ENCODE peak calls at places on chromosomes 3 and 15, in seven cellular contexts. N is breast epithelium, Y is A549, G is uterus, X is HCT116, E is prostate gland, L is heart left ventricle. T is an unnamed sample.
A peak's percentile ranks its signal among the peaks of the same experiment; 100 is the strongest.

GRCh38 chr3:73832426-73832825 is 207.7 kb upstream of the PDZRN3 start:
- DNase-seq in N (no peak), Y (no peak), G (peak; percentile 45), X (no peak), E (no peak), L (no peak), T (no peak)

GRCh38 chr3:167375478-167375877 is 4.6 kb downstream of the ZBBX start:
- DNase-seq in N (no peak), Y (no peak), G (no peak), X (no peak), E (no peak), L (no peak), T (no peak)

GRCh38 chr3:174710622-174711021 is 148.5 kb upstream of the NAALADL2 start:
- DNase-seq in N (no peak), Y (no peak), G (no peak), X (no peak), E (no peak), L (no peak), T (no peak)

GRCh38 chr3:143910756-143911155 is 60.9 kb upstream of the DIPK2A start:
- DNase-seq in N (no peak), Y (no peak), G (no peak), X (no peak), E (no peak), L (no peak), T (no peak)

GRCh38 chr3:65356331-65357286 is 668.8 kb upstream of the ADAMTS9 start:
- DNase-seq in N (no peak), Y (no peak), G (no peak), X (no peak), E (no peak), L (no peak), T (no peak)

GRCh38 chr3:25664066-25664809 is 469 bp downstream of the TOP2B start:
- DNase-seq in N (peak; percentile 74), Y (peak; percentile 42), G (peak; percentile 73), X (peak; percentile 3), E (peak; percentile 67), L (peak; percentile 86), T (peak; percentile 53)

GRCh38 chr15:60062826-60063225 is 58.7 kb downstream of the FOXB1 start:
- DNase-seq in N (no peak), Y (no peak), G (no peak), X (no peak), E (no peak), L (no peak), T (no peak)

GRCh38 chr15:51366911-51367310 is 25.5 kb downstream of the GLDN start:
- DNase-seq in N (no peak), Y (peak; percentile 82), G (peak; percentile 41), X (no peak), E (peak; percentile 28), L (no peak), T (peak; percentile 67)

GRCh38 chr15:73538123-73538522 is 95.1 kb downstream of the NPTN start:
- DNase-seq in N (no peak), Y (no peak), G (no peak), X (no peak), E (no peak), L (no peak), T (no peak)

GRCh38 chr3:125440559-125440955 is 65.4 kb upstream of the ZNF148 start:
- DNase-seq in N (no peak), Y (peak; percentile 6), G (no peak), X (no peak), E (peak; percentile 16), L (no peak), T (no peak)

GRCh38 chr3:125440970-125441369 is 65.8 kb upstream of the ZNF148 start:
- DNase-seq in N (no peak), Y (no peak), G (no peak), X (no peak), E (no peak), L (no peak), T (no peak)

GRCh38 chr3:125443923-125444322 is 68.8 kb upstream of the ZNF148 start:
- DNase-seq in N (no peak), Y (no peak), G (no peak), X (no peak), E (no peak), L (no peak), T (no peak)
- H3K4me3 ChIP-seq in N (no peak overlapping the region), Y (no peak overlapping the region), G (no peak overlapping the region), X (no peak overlapping the region), E (no peak overlapping the region), L (no peak overlapping the region), T (no peak overlapping the region)

GRCh38 chr3:126911162-126912026 is 71.5 kb upstream of the PLXNA1 start:
- DNase-seq in N (no peak), Y (peak; percentile 79), G (no peak), X (peak; percentile 76), E (peak; percentile 64), L (no peak), T (no peak)
- TF ChIP-seq POLR2A in N (no peak), Y (no peak), G (no peak), X (no peak), E (no peak), L (no peak), T (no peak)

DNA sequence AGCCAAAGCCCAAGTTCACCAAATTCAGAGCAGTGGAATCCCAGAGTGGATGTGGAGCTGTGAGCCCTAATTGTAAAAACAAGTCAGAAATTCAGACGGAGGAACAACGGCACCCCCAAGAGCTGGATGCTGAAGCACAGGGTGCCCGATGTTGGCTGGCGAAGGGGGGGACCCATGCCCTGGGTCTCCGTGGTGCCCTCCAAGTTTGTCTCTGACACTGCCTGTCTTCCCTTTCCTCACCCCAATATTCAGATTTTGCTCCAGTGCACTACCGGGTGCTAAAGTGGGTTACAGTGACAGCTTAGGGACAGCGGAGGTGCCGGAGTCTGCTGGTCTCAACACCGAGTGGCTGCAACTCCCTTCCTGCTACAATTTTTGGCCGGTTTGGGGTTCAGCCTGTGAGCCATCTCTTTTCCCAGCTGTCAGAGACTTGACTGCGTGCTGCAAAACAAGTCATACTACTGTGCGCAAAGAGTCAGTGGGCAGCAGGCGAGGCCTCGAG is 6.6 kb downstream of the GRIP2 start:
- DNase-seq in N (no peak), Y (no peak), G (no peak), X (no peak), E (no peak), L (peak; percentile 49), T (no peak)
- H3K4me3 ChIP-seq in N (no peak overlapping the region), Y (no peak overlapping the region), G (no peak overlapping the region), X (no peak overlapping the region), E (no peak overlapping the region), L (no peak overlapping the region), T (no peak overlapping the region)

DNA sequence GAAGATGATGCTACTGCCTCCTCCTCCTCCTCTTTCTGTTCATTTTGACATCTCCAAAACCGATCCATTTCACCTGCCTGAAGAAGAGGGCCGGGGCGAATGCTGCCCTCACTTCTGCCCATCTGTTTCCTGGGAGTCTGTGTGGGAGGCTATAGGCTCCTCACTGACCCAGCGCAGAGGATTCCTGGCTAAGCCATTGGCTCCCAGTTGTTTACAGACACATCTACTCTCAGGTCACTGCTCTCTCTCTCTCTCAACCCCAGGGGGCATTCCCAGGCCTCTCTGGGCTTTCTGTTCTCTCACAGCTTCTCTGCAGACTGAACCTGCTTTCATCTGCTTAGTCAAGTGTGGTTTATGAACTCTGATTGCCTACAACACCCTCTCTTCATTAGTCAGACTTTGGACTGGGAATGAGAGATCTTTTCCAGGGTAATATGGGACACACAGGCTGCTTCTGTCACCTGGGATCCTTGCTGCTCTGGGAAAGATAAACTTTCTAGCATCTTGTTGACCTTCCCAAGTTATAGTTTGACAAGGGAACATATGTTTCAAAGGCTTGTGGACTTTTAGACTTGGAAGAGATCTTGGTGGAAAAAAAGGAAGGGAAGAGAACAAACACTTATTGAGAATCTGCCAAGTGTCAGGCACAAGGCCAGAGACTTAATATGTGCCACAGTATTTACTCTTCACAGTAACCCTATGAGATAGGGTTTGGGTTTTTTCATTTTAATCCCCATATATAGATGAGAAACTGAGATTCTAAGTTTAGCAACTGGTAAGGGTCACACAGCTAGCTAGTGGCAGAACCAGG is 30.2 kb upstream of the USP3 start:
- DNase-seq in N (no peak), Y (peak; percentile 95), G (no peak), X (no peak), E (peak; percentile 86), L (no peak), T (no peak)
- TF ChIP-seq POLR2A in N (no peak), Y (no peak), G (no peak), X (no peak), E (no peak), L (no peak), T (no peak)

DNA sequence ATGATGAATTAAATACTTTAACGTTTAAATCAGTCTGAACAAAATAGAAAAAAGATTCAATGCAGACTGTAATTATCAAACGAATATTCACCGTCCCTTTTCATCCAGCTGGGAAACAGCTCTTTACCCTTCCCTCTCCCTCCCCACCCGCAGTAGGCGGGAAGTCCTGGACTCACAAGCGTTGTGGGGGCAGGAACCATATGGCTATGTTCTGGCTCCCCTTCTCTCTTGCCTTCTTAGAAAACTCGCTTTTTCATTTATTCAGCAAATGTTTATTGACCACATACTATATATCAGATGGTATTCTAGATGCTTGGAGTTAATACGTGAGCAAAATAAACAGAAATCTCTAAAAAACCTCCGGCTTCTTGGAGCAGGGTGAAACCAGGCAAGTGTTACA is 715 bp upstream of the SCAPER start:
- DNase-seq in N (no peak), Y (no peak), G (no peak), X (no peak), E (no peak), L (no peak), T (no peak)
- H3K4me3 ChIP-seq in N (peak overlapping the region; percentile 99), Y (peak overlapping the region; percentile 68), G (peak overlapping the region; percentile 89), X (peak overlapping the region; percentile 79), E (peak overlapping the region; percentile 92), L (peak overlapping the region; percentile 67), T (peak overlapping the region; percentile 96)

GRCh38 chr3:122615303-122615702 is 37.9 kb downstream of the PARP15 start:
- DNase-seq in N (no peak), Y (no peak), G (no peak), X (no peak), E (no peak), L (no peak), T (no peak)

GRCh38 chr3:122609798-122610559 is 32.5 kb downstream of the PARP15 start:
- DNase-seq in N (no peak), Y (peak; percentile 19), G (no peak), X (peak; percentile 13), E (no peak), L (no peak), T (no peak)

GRCh38 chr3:122618614-122619013 is 41.2 kb downstream of the PARP15 start:
- DNase-seq in N (no peak), Y (no peak), G (no peak), X (no peak), E (no peak), L (no peak), T (no peak)

GRCh38 chr3:122612706-122613105 is 35.3 kb downstream of the PARP15 start:
- DNase-seq in N (no peak), Y (no peak), G (no peak), X (no peak), E (no peak), L (no peak), T (no peak)
- TF ChIP-seq POLR2A in N (no peak), Y (no peak), G (no peak), X (no peak), E (no peak), L (no peak), T (no peak)